ENCODE peak calls at places on chromosomes 13 and 19, in five cellular contexts. O is transverse colon; L is mucosa of descending colon; T is left ventricle myocardium inferior; E is CD8-positive, alpha-beta T cell. U is an unnamed sample. For H3K4me1 and H3K9me3, the result is how much of the 10 kb centered on the place peaks cover.

GRCh38 chr19:18340237-18340989 is at the start of gene PGPEP1:
- DNase-seq in O (peak), L (peak), E (peak), T (peak), U (peak)

GRCh38 chr13:65926750-65927171 is 1303.4 kb downstream of the PCDH9 start:
- DNase-seq in O (peak), E (no peak), T (peak), L (peak), U (peak)

GRCh38 chr13:25232937-25233515 is 54.3 kb downstream of the MTMR6 start:
- DNase-seq in L (peak), E (no peak), O (no peak), T (no peak), U (no peak)

GRCh38 chr13:21730186-21730880 is 59.5 kb downstream of the FGF9 start:
- DNase-seq in T (no peak), L (no peak), E (no peak), O (no peak), U (no peak)

GRCh38 chr13:92074658-92075057 is 676.2 kb downstream of the GPC5 start:
- DNase-seq in E (no peak), L (peak), T (no peak), O (no peak), U (no peak)

GRCh38 chr19:7792286-7792685 is 29.2 kb downstream of the CLEC4M start:
- DNase-seq in L (no peak), O (no peak), T (no peak), E (no peak), U (no peak)

GRCh38 chr19:6660930-6661329 is 9.0 kb downstream of the TNFSF14 start:
- DNase-seq in L (no peak), T (no peak), E (no peak), O (no peak), U (no peak)

GRCh38 chr19:53195265-53195879 is 2.2 kb upstream of the ZNF665 start:
- DNase-seq in E (peak), T (peak), O (peak), L (peak), U (peak)

GRCh38 chr19:47391510-47392223 is 27.7 kb downstream of the MEIS3 start:
- DNase-seq in E (peak), O (peak), T (peak), L (peak), U (no peak)

GRCh38 chr13:112245179-112245724 is 130.9 kb upstream of the SPACA7 start:
- DNase-seq in L (no peak), T (no peak), E (peak), O (no peak), U (no peak)

GRCh38 chr13:49936943-49937273 is 768 bp upstream of the SPRYD7 start:
- DNase-seq in T (no peak), E (no peak), L (no peak), O (no peak), U (peak)

GRCh38 chr19:53492153-53492552 is 24.6 kb downstream of the ZNF813 start:
- DNase-seq in E (no peak), T (no peak), L (no peak), O (no peak), U (no peak)

GRCh38 chr13:34779171-34779570 is 162.9 kb upstream of the NBEA start:
- DNase-seq in O (no peak), T (no peak), L (no peak), E (no peak), U (no peak)

GRCh38 chr13:44368062-44368591 is 5.5 kb upstream of the SERP2 start:
- DNase-seq in L (no peak), T (no peak), O (no peak), E (no peak), U (no peak)

GRCh38 chr13:40589285-40590109 is 76.9 kb downstream of the FOXO1 start:
- DNase-seq in E (no peak), L (peak), O (peak), T (no peak), U (peak)

GRCh38 chr19:47267350-47267759 is 7.3 kb upstream of the INAFM1 start:
- DNase-seq in E (no peak), O (no peak), T (no peak), L (no peak), U (no peak)

GRCh38 chr13:76773695-76774094 is 112.5 kb downstream of the KCTD12 start:
- DNase-seq in E (no peak), T (no peak), L (no peak), O (no peak), U (no peak)

GRCh38 chr19:12793290-12794195 is 2.3 kb downstream of the JUNB start:
- DNase-seq in E (peak), L (peak), O (peak), T (peak), U (peak)

GRCh38 chr19:10112037-10112751 is 701 bp downstream of the P2RY11 start:
- DNase-seq in L (no peak), E (peak), O (peak), T (no peak), U (peak)

GRCh38 chr13:18952225-18953016 is 229.2 kb downstream of the TUBA3C start:
- DNase-seq in E (no peak), O (no peak), T (no peak), L (no peak), U (peak)

GRCh38 chr13:33377825-33378224 is 92.3 kb upstream of the STARD13 start:
- DNase-seq in O (no peak), L (no peak), T (no peak), E (no peak), U (no peak)

GRCh38 chr19:8075158-8076086 is 22.9 kb downstream of the CCL25 start:
- DNase-seq in E (no peak), T (no peak), O (no peak), L (no peak), U (no peak)

GRCh38 chr19:47377208-47377701 is 28.1 kb downstream of the DHX34 start:
- DNase-seq in L (no peak), E (no peak), O (no peak), T (peak), U (no peak)

GRCh38 chr13:106038752-106039151 is 496.7 kb downstream of the EFNB2 start:
- DNase-seq in E (no peak), O (no peak), L (no peak), T (no peak), U (no peak)

GRCh38 chr13:24214528-24214927 is 54.0 kb downstream of the SPATA13 start:
- DNase-seq in T (no peak), E (no peak), O (no peak), L (no peak), U (no peak)

GRCh38 chr13:109922518-109922917 is 136.1 kb upstream of the IRS2 start:
- DNase-seq in E (no peak), T (no peak), O (no peak), L (no peak), U (no peak)

GRCh38 chr13:46523972-46524737 is 28.8 kb upstream of the LRCH1 start:
- DNase-seq in E (no peak), L (no peak), T (no peak), O (no peak), U (no peak)

GRCh38 chr19:53785196-53785889 is 38.8 kb downstream of the NLRP12 start:
- DNase-seq in L (no peak), O (no peak), T (no peak), E (no peak), U (no peak)

GRCh38 chr19:3065675-3066357 is 3.5 kb upstream of the TLE5 start:
- DNase-seq in T (no peak), E (no peak), O (peak), L (peak), U (no peak)

GRCh38 chr19:18239303-18239702 is 13.1 kb upstream of the PDE4C start:
- DNase-seq in L (no peak), E (no peak), O (no peak), T (no peak), U (no peak)

GRCh38 chr13:111372651-111373425 is 52.4 kb downstream of the TEX29 start:
- DNase-seq in E (no peak), O (no peak), T (no peak), L (no peak), U (no peak)

GRCh38 chr19:44969437-44969836 is 14.3 kb downstream of the CLPTM1 start:
- DNase-seq in O (no peak), E (no peak), L (no peak), T (no peak), U (no peak)

GRCh38 chr19:48959341-48960239 is 4.9 kb downstream of the BAX start:
- DNase-seq in E (no peak), T (no peak), L (no peak), O (no peak), U (no peak)
- H3K4me1 ChIP-seq in E (half or more), T (under half), L (under half), O (half or more), U (under half)

GRCh38 chr13:113475280-113475679 is 15.2 kb downstream of the DCUN1D2 start:
- DNase-seq in L (no peak), E (no peak), O (no peak), T (no peak), U (no peak)

GRCh38 chr13:113483504-113484287 is 6.8 kb downstream of the DCUN1D2 start:
- DNase-seq in L (no peak), O (no peak), T (no peak), E (no peak), U (no peak)

GRCh38 chr13:113476811-113477210 is 13.7 kb downstream of the DCUN1D2 start:
- DNase-seq in L (no peak), O (no peak), T (no peak), E (no peak), U (no peak)

GRCh38 chr13:113475911-113476310 is 14.6 kb downstream of the DCUN1D2 start:
- DNase-seq in O (no peak), T (no peak), L (no peak), E (no peak), U (no peak)

DNA sequence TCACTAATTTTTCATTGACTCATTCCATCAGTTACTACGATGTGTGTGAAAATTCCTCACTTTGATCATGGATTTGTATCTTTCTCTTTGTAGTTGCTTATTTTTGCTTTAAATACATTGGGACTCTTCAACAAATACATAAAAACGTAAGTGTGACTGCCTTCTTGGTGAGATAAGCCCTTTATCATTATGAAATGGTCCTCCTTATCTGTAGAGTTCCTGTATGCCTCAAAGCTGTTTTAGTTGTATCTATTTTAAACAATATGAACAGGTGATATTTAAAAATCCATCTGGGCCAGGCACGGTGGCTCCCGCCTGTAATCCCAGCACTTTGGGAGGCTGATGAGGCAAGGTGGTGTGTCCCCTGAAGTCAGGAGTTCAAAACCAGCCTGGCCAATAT is 11.3 kb downstream of the DCUN1D2 start:
- DNase-seq in O (no peak), L (no peak), T (no peak), E (no peak), U (no peak)
- H3K9me3 ChIP-seq in O (under half), L (under half), T (under half), E (under half), U (under half)

DNA sequence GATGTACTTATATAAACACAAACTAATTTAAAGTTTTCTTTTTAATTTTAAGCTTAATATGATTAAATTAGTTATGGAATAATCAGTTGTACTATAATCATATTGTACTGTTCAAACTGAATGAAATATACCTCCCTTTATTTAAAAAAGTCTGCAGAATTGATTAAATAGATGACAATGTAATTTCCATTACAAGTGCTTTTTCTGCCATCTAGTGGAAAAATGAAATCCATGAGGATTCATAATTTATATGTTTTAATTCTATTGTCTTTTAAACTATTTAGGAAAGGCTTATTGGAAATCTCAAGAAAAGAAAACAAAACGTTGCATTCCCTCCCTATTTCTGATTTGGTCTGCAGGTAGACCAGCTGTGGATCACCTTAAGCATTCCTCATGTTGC is 30.8 kb downstream of the MZT1 start:
- DNase-seq in T (no peak), L (no peak), E (no peak), O (no peak), U (no peak)
- H3K4me1 ChIP-seq in T (under half), L (under half), E (under half), O (under half), U (under half)

DNA sequence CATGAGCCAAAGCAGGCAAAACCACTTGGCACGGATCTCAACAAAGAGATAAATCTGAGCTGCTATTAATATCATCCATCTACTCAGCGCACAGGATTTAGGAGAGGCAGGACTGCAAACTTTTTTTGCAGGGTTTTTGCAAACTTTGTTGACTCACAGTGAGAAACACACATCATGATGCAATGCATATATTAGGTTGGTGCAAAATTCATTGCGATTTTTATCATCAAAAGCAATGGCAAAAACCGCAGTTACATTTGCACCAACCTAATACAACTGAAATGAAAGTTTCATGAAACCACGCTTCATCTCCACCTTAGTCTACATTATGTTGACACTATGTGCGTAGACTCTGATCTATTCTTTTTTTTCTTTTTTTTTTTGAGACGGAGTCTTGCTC is 4.5 kb upstream of the NOVA2 start:
- DNase-seq in O (no peak), L (no peak), T (no peak), E (no peak), U (no peak)
- H3K9me3 ChIP-seq in O (under half), L (under half), T (under half), E (under half), U (under half)

GRCh38 chr19:902446-903226 is 9.4 kb downstream of the RNU6-9 start:
- DNase-seq in T (no peak), O (no peak), E (no peak), L (no peak), U (no peak)

GRCh38 chr19:907183-907853 is 5.7 kb downstream of the R3HDM4 start:
- DNase-seq in E (no peak), L (no peak), O (no peak), T (no peak), U (peak)

GRCh38 chr19:903266-903797 is 9.7 kb downstream of the R3HDM4 start:
- DNase-seq in T (no peak), E (no peak), L (no peak), O (no peak), U (no peak)

GRCh38 chr19:904545-904944 is 8.5 kb downstream of the R3HDM4 start:
- DNase-seq in O (no peak), T (no peak), E (no peak), L (no peak), U (no peak)

GRCh38 chr19:906480-906879 is 6.5 kb downstream of the R3HDM4 start:
- DNase-seq in T (no peak), O (no peak), E (no peak), L (no peak), U (no peak)
- H3K4me1 ChIP-seq in T (under half), O (under half), E (half or more), L (under half), U (under half)

DNA sequence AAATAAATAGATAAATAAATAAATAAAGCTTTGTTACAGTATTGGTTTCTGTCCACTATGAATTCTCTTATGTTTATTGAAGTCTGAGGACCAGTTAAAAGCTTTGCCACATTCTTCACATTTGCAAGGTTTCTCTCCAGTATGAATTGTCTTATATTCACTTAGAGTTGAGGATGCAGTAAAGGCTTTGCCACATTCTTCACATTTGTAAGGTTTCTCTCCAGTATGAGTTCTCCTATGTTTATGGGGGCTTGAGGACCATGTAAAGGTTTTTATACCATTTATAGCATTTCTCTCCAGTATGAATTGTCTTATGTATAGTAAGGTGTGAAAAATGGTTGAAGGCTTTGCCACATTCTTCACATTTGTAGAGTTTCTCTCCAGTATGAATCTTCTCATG is 168.3 kb downstream of the ZNF737 start:
- DNase-seq in T (no peak), E (no peak), O (no peak), L (no peak), U (no peak)
- H3K9me3 ChIP-seq in T (half or more), E (under half), O (half or more), L (half or more), U (half or more)

DNA sequence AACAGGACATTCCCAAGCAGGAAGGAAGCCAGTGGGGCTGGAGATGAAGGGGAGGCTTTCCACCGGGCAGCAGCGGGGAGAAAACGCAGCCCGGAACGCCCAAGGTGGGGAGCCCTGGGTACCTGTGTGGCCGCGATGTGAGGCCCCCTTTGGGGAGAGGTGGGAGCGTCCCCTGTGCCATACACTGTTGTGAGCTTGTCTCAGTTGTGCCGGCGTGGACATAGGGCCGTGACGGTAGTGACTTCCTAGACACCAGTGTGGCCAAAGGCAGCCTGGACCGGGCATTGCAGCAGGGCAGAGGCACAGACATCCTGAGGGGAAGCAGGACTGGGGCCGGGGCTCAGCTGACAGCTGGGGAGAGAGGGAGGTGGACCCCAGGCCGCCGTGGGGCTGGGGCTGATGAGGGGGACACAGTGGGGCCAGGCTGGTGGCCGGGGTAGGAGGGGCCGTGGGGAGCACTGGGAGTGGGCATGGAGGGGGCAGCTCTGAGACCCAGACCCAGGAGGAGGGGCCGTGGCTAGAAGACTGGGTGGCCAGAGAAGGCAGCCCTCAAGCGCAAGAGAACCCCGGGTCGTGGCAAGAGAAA is 38.5 kb upstream of the TFDP1 start:
- DNase-seq in O (peak), E (no peak), L (no peak), T (no peak), U (no peak)
- H3K4me1 ChIP-seq in O (under half), E (under half), L (under half), T (under half), U (under half)

DNA sequence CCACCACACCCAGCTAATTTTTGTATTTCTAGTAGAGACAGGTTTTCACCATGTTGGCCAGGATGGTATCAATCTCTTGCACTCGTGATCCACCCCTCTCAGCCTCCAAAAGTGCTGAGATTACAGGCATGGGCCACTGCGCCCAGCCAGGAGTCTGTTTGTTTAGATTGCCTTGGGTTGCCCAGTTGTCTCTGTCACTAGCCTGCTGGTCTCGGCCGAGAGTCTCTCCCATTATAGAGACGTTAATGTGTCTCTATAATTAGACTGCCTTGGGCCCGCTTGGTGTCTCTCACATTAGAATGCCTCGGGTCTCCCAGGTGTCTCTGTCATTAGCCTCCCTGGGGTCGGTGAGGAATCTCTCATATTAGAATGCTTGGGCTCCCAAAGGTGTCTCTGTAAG is 1533.6 kb downstream of the UQCRFS1 start:
- DNase-seq in T (no peak), O (no peak), E (peak), L (no peak), U (no peak)
- H3K9me3 ChIP-seq in T (under half), O (under half), E (under half), L (half or more), U (under half)

GRCh38 chr13:39347926-39348901 is 254.8 kb downstream of the LHFPL6 start:
- DNase-seq in T (peak), E (no peak), L (no peak), O (no peak), U (peak)

GRCh38 chr13:39350461-39350881 is 252.5 kb downstream of the LHFPL6 start:
- DNase-seq in L (no peak), T (peak), E (no peak), O (no peak), U (no peak)

GRCh38 chr13:39353988-39354387 is 249.0 kb downstream of the LHFPL6 start:
- DNase-seq in T (no peak), E (no peak), L (no peak), O (no peak), U (no peak)

GRCh38 chr13:39349391-39349790 is 253.6 kb downstream of the LHFPL6 start:
- DNase-seq in L (no peak), T (no peak), O (no peak), E (no peak), U (no peak)
- H3K4me1 ChIP-seq in L (under half), T (half or more), O (under half), E (under half), U (under half)

U was measured in upper lobe of left lung.